ENCODE peak calls at places on chromosomes 6 and 20, in ten cellular contexts. A is PC-9, S is IMR-90, C is heart left ventricle, K is GM23338, D is lung, I is neural progenitor cell, G is AG04450, Q is tibial artery, H is ovary. T is an unnamed sample.

GRCh38 chr20:61263084-61263695 is 11.1 kb downstream of the CDH4 start:
- DNase-seq in A (no peak), S (peak; percentile 17), C (no peak), K (peak; percentile 62), D (no peak), I (peak; percentile 26), G (no peak), Q (no peak), H (no peak), T (no peak)

GRCh38 chr20:46087161-46087560 is 2.6 kb downstream of the NCOA5 start:
- DNase-seq in A (peak; percentile 34), S (peak; percentile 42), C (no peak), K (no peak), D (no peak), I (no peak), G (no peak), Q (no peak), H (no peak), T (no peak)

GRCh38 chr20:24738981-24739633 is 210.0 kb upstream of the CST7 start:
- DNase-seq in A (no peak), S (no peak), C (no peak), K (no peak), D (peak; percentile 28), I (no peak), G (no peak), Q (no peak), H (no peak), T (no peak)

GRCh38 chr6:145015739-145016558 is 719.4 kb downstream of the EPM2A start:
- DNase-seq in A (peak; percentile 74), S (peak; percentile 97), C (no peak), K (no peak), D (no peak), I (no peak), G (peak; percentile 72), Q (no peak), H (no peak), T (peak; percentile 82)

GRCh38 chr6:170172406-170172805 is 118.5 kb downstream of the DLL1 start:
- DNase-seq in A (no peak), S (no peak), C (no peak), K (no peak), D (no peak), I (no peak), G (no peak), Q (no peak), H (no peak), T (no peak)

GRCh38 chr20:41176711-41177552 is 39.6 kb downstream of the PLCG1 start:
- DNase-seq in A (no peak), S (no peak), C (no peak), K (no peak), D (peak; percentile 27), I (no peak), G (no peak), Q (peak; percentile 60), H (no peak), T (no peak)

GRCh38 chr20:8421981-8422380 is 289.9 kb downstream of the PLCB1 start:
- DNase-seq in A (no peak), S (peak; percentile 51), C (no peak), K (no peak), D (no peak), I (no peak), G (no peak), Q (no peak), H (no peak), T (no peak)

GRCh38 chr6:107271208-107271790 is 156.0 kb upstream of the BEND3 start:
- DNase-seq in A (no peak), S (no peak), C (no peak), K (no peak), D (no peak), I (no peak), G (no peak), Q (no peak), H (no peak), T (no peak)

GRCh38 chr6:165962361-165962760 is 205.3 kb downstream of the TBXT start:
- DNase-seq in A (no peak), S (peak; percentile 49), C (no peak), K (no peak), D (no peak), I (no peak), G (no peak), Q (no peak), H (no peak), T (no peak)

GRCh38 chr20:47689726-47690125 is 95.6 kb downstream of the SULF2 start:
- DNase-seq in A (no peak), S (no peak), C (no peak), K (no peak), D (no peak), I (no peak), G (no peak), Q (no peak), H (no peak), T (no peak)

GRCh38 chr20:8156603-8157079 is 24.6 kb downstream of the PLCB1 start:
- DNase-seq in A (peak; percentile 81), S (peak; percentile 59), C (no peak), K (no peak), D (no peak), I (no peak), G (no peak), Q (no peak), H (no peak), T (no peak)

GRCh38 chr20:22567944-22568871 is 16.2 kb downstream of the FOXA2 start:
- DNase-seq in A (no peak), S (no peak), C (no peak), K (peak; percentile 72), D (no peak), I (peak; percentile 59), G (no peak), Q (no peak), H (no peak), T (no peak)

DNA sequence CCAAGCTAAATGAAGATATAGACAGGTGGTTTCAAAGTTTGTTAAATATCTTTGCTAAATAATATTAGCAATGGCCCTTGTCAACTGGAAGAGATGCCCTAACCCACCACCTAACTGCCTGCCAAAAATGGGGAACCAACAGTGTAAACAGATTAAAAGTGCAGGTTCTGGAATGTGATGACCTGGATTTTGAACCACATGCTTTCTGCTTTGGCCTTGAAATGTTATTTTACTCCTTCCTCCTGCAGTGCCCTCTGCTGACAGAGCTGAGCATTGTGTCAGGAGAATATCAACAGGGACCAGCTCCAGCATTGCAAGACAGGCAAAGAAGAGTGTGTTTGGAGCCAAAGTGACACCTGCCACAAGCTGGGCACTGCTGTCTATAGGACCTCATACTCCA is 226.6 kb downstream of the MYLK4 start:
- DNase-seq in A (no peak), S (no peak), C (no peak), K (peak; percentile 38), D (no peak), I (no peak), G (no peak), Q (no peak), H (no peak), T (no peak)
- TF ChIP-seq CTCF in A (peak; percentile 44), S (peak; percentile 12), C (no peak), K (peak; percentile 54), D (no peak), I (peak; percentile 20), G (peak; percentile 34), Q (no peak), H (no peak), T (peak; percentile 46)

GRCh38 chr20:13222319-13222716 is 1.2 kb downstream of the ISM1 start:
- DNase-seq in A (no peak), S (no peak), C (no peak), K (peak; percentile 44), D (no peak), I (peak; percentile 10), G (no peak), Q (no peak), H (no peak), T (no peak)

GRCh38 chr20:13221313-13221672 is 219 bp downstream of the ISM1 start:
- DNase-seq in A (no peak), S (no peak), C (no peak), K (no peak), D (no peak), I (no peak), G (no peak), Q (no peak), H (no peak), T (no peak)

GRCh38 chr20:13220194-13220856 is 749 bp upstream of the ISM1 start:
- DNase-seq in A (no peak), S (peak; percentile 3), C (peak; percentile 17), K (peak; percentile 87), D (peak; percentile 43), I (peak; percentile 76), G (no peak), Q (peak; percentile 89), H (no peak), T (no peak)

GRCh38 chr20:13220857-13221297 is at the start of gene ISM1:
- DNase-seq in A (no peak), S (no peak), C (no peak), K (peak; percentile 30), D (no peak), I (peak; percentile 60), G (no peak), Q (peak; percentile 68), H (no peak), T (no peak)

DNA sequence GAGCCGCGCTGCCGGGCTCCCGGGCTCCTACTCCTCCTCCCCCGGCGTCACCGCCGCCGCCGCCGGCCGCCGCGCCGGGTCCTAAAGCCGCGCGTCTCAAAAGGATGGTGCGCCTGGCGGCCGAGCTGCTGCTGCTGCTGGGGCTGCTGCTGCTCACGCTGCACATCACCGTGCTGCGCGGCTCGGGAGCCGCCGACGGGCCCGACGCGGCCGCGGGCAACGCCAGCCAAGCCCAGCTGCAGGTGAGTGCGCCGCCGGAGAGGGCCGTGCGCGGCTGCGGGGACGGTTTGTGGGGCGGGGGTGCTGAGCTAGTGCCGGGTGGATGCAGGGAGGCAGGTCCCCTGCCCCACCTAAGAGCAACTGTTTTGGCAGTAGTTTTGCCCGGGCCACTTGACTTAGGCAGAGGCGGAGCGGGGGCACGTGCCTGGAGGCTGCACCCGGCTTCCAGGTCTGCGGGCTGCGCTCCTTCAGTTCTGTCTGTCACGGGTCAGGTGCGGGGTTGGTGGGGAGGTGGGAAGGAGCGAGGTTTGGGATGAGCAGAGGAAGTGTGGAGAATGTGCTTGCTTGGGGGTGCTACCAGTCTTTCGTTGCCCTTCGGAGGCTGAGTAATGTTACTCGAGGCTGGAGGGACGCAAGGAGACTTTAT is 722 bp downstream of the ISM1 start:
- DNase-seq in A (peak; percentile 43), S (peak; percentile 43), C (peak; percentile 39), K (peak; percentile 83), D (peak; percentile 40), I (peak; percentile 92), G (no peak), Q (peak; percentile 72), H (no peak), T (no peak)
- H3K4me3 ChIP-seq in A (peak overlapping the region; percentile 69), S (peak overlapping the region; percentile 34), C (peak overlapping the region; percentile 55), K (peak overlapping the region; percentile 85), D (peak overlapping the region; percentile 40), I (peak overlapping the region; percentile 57), G (peak overlapping the region; percentile 43), Q (peak overlapping the region; percentile 59), H (peak overlapping the region; percentile 31), T (peak overlapping the region; percentile 62)

GRCh38 chr6:146634022-146634421 is 35.2 kb downstream of the ADGB start:
- DNase-seq in A (no peak), S (no peak), C (no peak), K (no peak), D (no peak), I (no peak), G (no peak), Q (no peak), H (no peak), T (no peak)

GRCh38 chr6:146635174-146635573 is 36.4 kb downstream of the ADGB start:
- DNase-seq in A (no peak), S (no peak), C (no peak), K (no peak), D (no peak), I (no peak), G (no peak), Q (no peak), H (no peak), T (no peak)
- TF ChIP-seq CTCF in A (no peak), S (no peak), C (no peak), K (no peak), D (no peak), I (no peak), G (no peak), Q (no peak), H (no peak), T (no peak)

GRCh38 chr6:64013061-64013410 is 377.4 kb downstream of the PHF3 start:
- DNase-seq in A (no peak), S (no peak), C (no peak), K (no peak), D (no peak), I (no peak), G (no peak), Q (no peak), H (no peak), T (peak; percentile 52)
- H3K4me3 ChIP-seq in A (no peak overlapping the region), S (no peak overlapping the region), C (peak overlapping the region; percentile 10), K (no peak overlapping the region), D (no peak overlapping the region), I (no peak overlapping the region), G (no peak overlapping the region), Q (no peak overlapping the region), H (no peak overlapping the region), T (no peak overlapping the region)

T was measured in epithelial cell of proximal tubule.